ENCODE peak calls at places on chromosomes 12 and 14, in four cellular contexts. P, W, L and C are unnamed samples.

GRCh38 chr12:2959508-2960431 is 573 bp downstream of the TEAD4 start:
- DNase-seq in L (peak; percentile 70), P (peak; percentile 62), W (peak; percentile 61), C (peak; percentile 20)

GRCh38 chr12:12333980-12334709 is 15.9 kb downstream of the MANSC1 start:
- DNase-seq in L (peak; percentile 71), P (peak; percentile 72), W (peak; percentile 64), C (no peak)

GRCh38 chr12:14884458-14884878 is 1.2 kb downstream of the MGP start:
- DNase-seq in L (peak; percentile 34), W (peak; percentile 66), P (peak; percentile 86), C (peak; percentile 76)

GRCh38 chr12:46218509-46219095 is 50.2 kb downstream of the SLC38A1 start:
- DNase-seq in W (no peak), P (no peak), L (no peak), C (no peak)

GRCh38 chr14:21384494-21384851 is 654 bp upstream of the SUPT16H start:
- DNase-seq in L (no peak), W (no peak), P (no peak), C (no peak)

GRCh38 chr14:52701223-52701622 is 5.8 kb upstream of the PSMC6 start:
- DNase-seq in P (no peak), L (no peak), W (no peak), C (no peak)

GRCh38 chr14:58772814-58773620 is 135.3 kb downstream of the DACT1 start:
- DNase-seq in L (no peak), P (no peak), W (no peak), C (no peak)

GRCh38 chr14:64244279-64244678 is 49.9 kb downstream of the ESR2 start:
- DNase-seq in W (no peak), P (peak; percentile 57), L (no peak), C (no peak)

GRCh38 chr12:94244165-94245133 is 96.1 kb downstream of the PLXNC1 start:
- DNase-seq in L (no peak), P (peak; percentile 57), W (peak; percentile 78), C (no peak)

GRCh38 chr14:92943855-92944570 is 21.1 kb downstream of the CHGA start:
- DNase-seq in W (peak; percentile 42), P (no peak), L (no peak), C (no peak)

GRCh38 chr12:132547207-132547740 is 57.3 kb downstream of the FBRSL1 start:
- DNase-seq in W (no peak), L (no peak), P (no peak), C (no peak)

GRCh38 chr14:68606644-68607043 is 186.2 kb downstream of the ZFP36L1 start:
- DNase-seq in P (no peak), W (no peak), L (no peak), C (no peak)

GRCh38 chr14:54807881-54808280 is 94.7 kb downstream of the GCH1 start:
- DNase-seq in L (no peak), P (no peak), W (no peak), C (no peak)

GRCh38 chr12:111792155-111792876 is 25.6 kb downstream of the ALDH2 start:
- DNase-seq in L (no peak), P (peak; percentile 77), W (peak; percentile 73), C (no peak)